ENCODE peak calls at places on chromosomes 16 and 17, in five cellular contexts. C is GM04504; P is stimulated activated CD8-positive, alpha-beta memory T cell treated with anti-CD3 and anti-CD28 coated beads, Interleukin-4, amount 100 ng/mL, for 24 hours; S is left colon; M is foreskin fibroblast. I is an unnamed sample.

GRCh38 chr16:54931041-54931756 is 534 bp downstream of the IRX5 start:
- DNase-seq in C (peak), P (no peak), M (no peak), S (peak), I (no peak)

GRCh38 chr17:47883589-47884426 is 12.2 kb upstream of the SP2 start:
- DNase-seq in P (no peak), C (no peak), S (peak), M (no peak), I (no peak)

GRCh38 chr16:88978608-88979346 is 1.8 kb upstream of the CBFA2T3 start:
- DNase-seq in C (no peak), M (no peak), P (no peak), S (peak), I (peak)

GRCh38 chr17:75649687-75650086 is 16.5 kb downstream of the SMIM5 start:
- DNase-seq in M (no peak), P (no peak), C (no peak), S (no peak), I (no peak)

GRCh38 chr17:15405016-15405415 is 62.4 kb downstream of the CDRT4 start:
- DNase-seq in C (no peak), P (no peak), S (no peak), M (no peak), I (no peak)

GRCh38 chr17:73349138-73349537 is 37.3 kb upstream of the CDC42EP4 start:
- DNase-seq in S (no peak), C (no peak), P (no peak), M (no peak), I (no peak)

GRCh38 chr17:61247438-61247837 is 152.2 kb upstream of the TBX2 start:
- DNase-seq in S (no peak), C (peak), M (peak), P (no peak), I (no peak)

GRCh38 chr17:28125530-28126382 is 83.3 kb downstream of the NLK start:
- DNase-seq in C (no peak), M (no peak), P (no peak), S (peak), I (no peak)

GRCh38 chr16:47873434-47873833 is 282.4 kb downstream of the ABCC12 start:
- DNase-seq in P (no peak), M (no peak), S (no peak), C (no peak), I (no peak)

GRCh38 chr16:30472328-30472942 is at the start of gene ITGAL:
- DNase-seq in S (peak), C (no peak), M (no peak), P (peak), I (peak)

GRCh38 chr17:11094377-11094776 is 146.6 kb upstream of the SHISA6 start:
- DNase-seq in P (no peak), S (no peak), C (no peak), M (no peak), I (no peak)

GRCh38 chr17:27651411-27652345 is 20.7 kb downstream of the LGALS9 start:
- DNase-seq in S (peak), M (peak), P (peak), C (no peak), I (no peak)

GRCh38 chr17:72950236-72950931 is 142.1 kb downstream of the SLC39A11 start:
- DNase-seq in S (no peak), P (no peak), C (no peak), M (no peak), I (no peak)

GRCh38 chr17:34598161-34598776 is 18.9 kb downstream of the TMEM132E start:
- DNase-seq in S (no peak), C (no peak), P (no peak), M (no peak), I (no peak)

GRCh38 chr17:63433746-63434591 is 12.1 kb downstream of the CYB561 start:
- DNase-seq in C (peak), P (no peak), M (peak), S (peak), I (no peak)

I was measured in SIG-M5.